ENCODE peak calls at places on chromosome 4, in five cellular contexts. C is CD4-positive, alpha-beta T cell; Y is HCT116; M is H9; X is GM12878. A is an unnamed sample.

GRCh38 chr4:105679186-105679585 is 29.3 kb downstream of the INTS12 start:
- DNase-seq in Y (no peak), X (no peak), C (no peak), M (no peak), A (no peak)

GRCh38 chr4:156537275-156537674 is 434.3 kb downstream of the PDGFC start:
- DNase-seq in Y (no peak), M (no peak), C (no peak), X (no peak), A (no peak)

GRCh38 chr4:36288727-36289126 is 7.3 kb downstream of the DTHD1 start:
- DNase-seq in X (no peak), M (no peak), C (no peak), Y (no peak), A (peak; percentile 30)

GRCh38 chr4:76856183-76856969 is 41.6 kb downstream of the SOWAHB start:
- DNase-seq in C (no peak), X (no peak), M (no peak), Y (no peak), A (peak; percentile 10)

GRCh38 chr4:18698119-18698883 is 676.7 kb upstream of the LCORL start:
- DNase-seq in X (no peak), C (no peak), M (no peak), Y (no peak), A (no peak)

GRCh38 chr4:858831-859451 is 33.0 kb upstream of the CPLX1 start:
- DNase-seq in X (no peak), Y (no peak), M (no peak), C (no peak), A (no peak)

GRCh38 chr4:41339812-41340809 is 83.4 kb downstream of the UCHL1 start:
- DNase-seq in C (no peak), M (peak; percentile 66), X (no peak), Y (no peak), A (peak; percentile 58)

GRCh38 chr4:78119698-78120097 is 62.6 kb downstream of the FRAS1 start:
- DNase-seq in Y (no peak), C (no peak), X (no peak), M (no peak), A (peak; percentile 1)

GRCh38 chr4:88043001-88043400 is 35.6 kb downstream of the PKD2 start:
- DNase-seq in C (no peak), M (no peak), Y (no peak), X (no peak), A (no peak)
- H3K27ac ChIP-seq in C (no peak overlapping the region), M (no peak overlapping the region), Y (no peak overlapping the region), X (no peak overlapping the region), A (no peak overlapping the region)

DNA sequence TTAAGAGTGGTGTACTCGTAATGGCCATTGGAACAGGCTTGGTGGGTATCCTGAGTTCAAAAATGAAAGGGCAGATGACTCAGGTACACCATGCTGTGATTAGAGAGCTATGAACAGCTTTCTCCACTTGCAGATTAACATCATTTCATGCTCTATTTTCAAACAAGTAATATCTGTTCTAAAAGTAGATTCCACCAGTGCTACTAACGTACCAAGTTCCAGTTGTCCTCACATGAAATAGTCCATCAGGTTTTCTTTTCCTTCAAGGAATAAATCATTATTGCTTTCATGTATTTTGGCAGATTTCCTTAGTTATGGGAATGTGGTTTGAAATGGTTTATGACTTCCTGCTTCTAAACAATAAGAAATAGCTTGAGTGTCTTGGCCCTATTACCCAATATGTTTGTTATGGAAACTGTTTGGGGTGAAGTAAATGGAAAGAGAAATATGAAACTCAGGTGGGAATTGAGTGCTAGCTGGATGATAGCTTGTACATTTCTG is 49.9 kb downstream of the PCDH7 start:
- DNase-seq in Y (peak; percentile 97), C (no peak), M (no peak), X (no peak), A (no peak)
- H3K27ac ChIP-seq in Y (peak overlapping the region; percentile 100), C (no peak overlapping the region), M (no peak overlapping the region), X (no peak overlapping the region), A (no peak overlapping the region)

GRCh38 chr4:188941524-188942109 is 802.4 kb downstream of the TRIML1 start:
- DNase-seq in M (no peak), X (no peak), Y (peak; percentile 95), C (no peak), A (peak; percentile 46)

GRCh38 chr4:188942606-188943005 is 803.4 kb downstream of the TRIML1 start:
- DNase-seq in X (no peak), C (no peak), Y (no peak), M (no peak), A (no peak)
- H3K27ac ChIP-seq in X (no peak overlapping the region), C (no peak overlapping the region), Y (no peak overlapping the region), M (no peak overlapping the region), A (no peak overlapping the region)

DNA sequence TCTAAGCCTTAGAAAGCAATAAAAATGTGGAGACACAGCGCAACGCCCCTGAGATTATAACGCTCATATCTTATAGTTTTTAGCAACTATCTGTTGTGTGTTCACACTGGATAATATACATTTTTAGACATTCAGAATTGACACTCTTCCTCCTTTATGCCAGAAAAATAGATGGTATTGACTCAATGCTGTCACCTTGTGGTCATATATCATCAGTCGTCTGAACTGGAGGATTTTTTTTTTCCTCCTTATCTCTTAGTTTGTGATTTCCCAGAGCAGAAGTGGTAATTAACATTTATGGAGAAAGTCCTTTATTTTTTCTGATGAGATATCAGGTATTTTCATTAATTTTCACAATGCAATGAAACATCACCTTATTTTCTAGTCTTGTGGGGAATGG is 759.6 kb downstream of the RAB28 start:
- DNase-seq in C (no peak), X (no peak), Y (no peak), M (no peak), A (peak; percentile 38)
- H3K27ac ChIP-seq in C (no peak overlapping the region), X (no peak overlapping the region), Y (no peak overlapping the region), M (no peak overlapping the region), A (no peak overlapping the region)

GRCh38 chr4:88315460-88316017 is 31.2 kb upstream of the PPM1K start:
- DNase-seq in C (no peak), Y (no peak), M (no peak), X (no peak), A (no peak)

GRCh38 chr4:88318751-88319350 is 34.5 kb upstream of the PPM1K start:
- DNase-seq in Y (no peak), X (no peak), M (no peak), C (no peak), A (peak; percentile 3)

GRCh38 chr4:88320780-88321373 is 36.5 kb upstream of the PPM1K start:
- DNase-seq in M (peak; percentile 28), Y (no peak), X (peak; percentile 83), C (peak; percentile 4), A (peak; percentile 7)

DNA sequence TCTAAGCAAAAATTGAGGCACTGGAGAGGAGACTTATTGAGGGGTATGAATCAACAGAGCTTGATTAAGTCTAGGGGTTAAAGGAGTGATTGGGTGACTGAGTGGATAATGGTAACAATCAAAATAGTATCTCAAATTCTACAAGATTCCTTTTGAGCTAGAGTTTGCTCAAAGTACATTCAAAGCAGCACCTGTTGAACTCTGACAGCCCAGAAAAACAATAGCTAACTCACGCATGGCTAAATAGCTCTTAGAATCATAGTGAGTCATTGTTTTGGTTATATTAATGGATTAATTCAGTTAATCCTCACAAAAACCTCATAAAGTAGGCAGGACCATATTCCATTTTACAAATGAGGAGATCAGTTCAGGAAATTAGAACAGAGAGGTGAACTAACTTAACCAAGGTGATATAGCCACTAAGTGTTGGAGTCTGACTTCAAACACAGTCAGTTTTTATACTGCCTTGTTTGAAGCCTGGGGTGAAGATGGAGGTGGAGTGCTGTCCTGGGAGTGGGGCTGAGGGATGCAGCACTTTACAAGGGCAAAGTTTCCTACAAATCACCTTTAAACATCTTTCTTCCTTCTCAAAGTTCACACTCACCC is 35.9 kb upstream of the PPM1K start:
- DNase-seq in M (no peak), Y (no peak), C (no peak), X (no peak), A (no peak)
- H3K27ac ChIP-seq in M (no peak overlapping the region), Y (no peak overlapping the region), C (peak overlapping the region; percentile 10), X (peak overlapping the region; percentile 93), A (peak overlapping the region; percentile 72)

GRCh38 chr4:185786422-185786821 is 25.6 kb downstream of the SORBS2 start:
- DNase-seq in C (no peak), Y (no peak), X (no peak), M (no peak), A (no peak)
- H3K27ac ChIP-seq in C (no peak overlapping the region), Y (no peak overlapping the region), X (no peak overlapping the region), M (no peak overlapping the region), A (no peak overlapping the region)

GRCh38 chr4:168822481-168822880 is 187.6 kb downstream of the CBR4 start:
- DNase-seq in M (no peak), C (no peak), X (no peak), Y (no peak), A (no peak)

GRCh38 chr4:168811793-168812651 is 198.0 kb downstream of the CBR4 start:
- DNase-seq in Y (no peak), X (no peak), C (no peak), M (no peak), A (peak; percentile 77)

GRCh38 chr4:168812806-168813205 is 197.2 kb downstream of the CBR4 start:
- DNase-seq in C (no peak), X (no peak), Y (no peak), M (no peak), A (no peak)

GRCh38 chr4:168815373-168816345 is 194.4 kb downstream of the CBR4 start:
- DNase-seq in C (no peak), X (no peak), M (no peak), Y (no peak), A (no peak)

GRCh38 chr4:168817418-168817817 is 192.6 kb downstream of the CBR4 start:
- DNase-seq in C (no peak), M (no peak), X (no peak), Y (no peak), A (no peak)
- H3K27ac ChIP-seq in C (no peak overlapping the region), M (no peak overlapping the region), X (no peak overlapping the region), Y (no peak overlapping the region), A (peak overlapping the region; percentile 90)

GRCh38 chr4:118915468-118915867 is 26.8 kb downstream of the SYNPO2 start:
- DNase-seq in X (no peak), M (no peak), C (no peak), Y (no peak), A (no peak)
- H3K27ac ChIP-seq in X (no peak overlapping the region), M (no peak overlapping the region), C (no peak overlapping the region), Y (no peak overlapping the region), A (no peak overlapping the region)

DNA sequence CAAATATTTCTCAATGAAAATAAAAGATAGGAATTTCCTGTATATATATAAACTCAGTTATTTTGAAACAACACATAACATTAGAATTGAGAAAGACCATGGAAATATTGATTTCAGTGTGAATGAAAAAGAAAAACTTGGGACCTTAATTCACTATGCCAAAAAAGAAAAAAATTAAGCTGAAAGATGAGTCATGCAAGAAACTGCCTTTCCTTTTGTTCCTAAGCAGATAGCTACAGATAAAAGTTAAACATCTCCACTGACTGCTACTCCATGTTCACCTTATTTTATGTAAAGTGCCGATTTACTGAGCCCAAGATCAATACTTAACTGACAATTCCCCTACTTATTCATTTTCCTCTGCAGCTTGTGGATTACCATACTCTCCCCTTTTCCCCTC is 40.3 kb upstream of the YTHDC1 start:
- DNase-seq in C (no peak), M (no peak), X (no peak), Y (no peak), A (peak; percentile 9)
- H3K27ac ChIP-seq in C (no peak overlapping the region), M (no peak overlapping the region), X (no peak overlapping the region), Y (no peak overlapping the region), A (no peak overlapping the region)

A was measured in trophoblast cell.